ENCODE peak calls at places on chromosome 7, in five cellular contexts. F, C, Q, N and K are unnamed samples.

GRCh38 chr7:94654764-94655561 is 970 bp downstream of the SGCE start:
- DNase-seq in F (no peak), C (peak; percentile 71), Q (no peak), N (peak; percentile 29), K (peak; percentile 72)

GRCh38 chr7:27933691-27934565 is 194.0 kb downstream of the TAX1BP1 start:
- DNase-seq in F (no peak), C (no peak), Q (no peak), N (no peak), K (no peak)

GRCh38 chr7:113304104-113304503 is 185.8 kb upstream of the SMIM30 start:
- DNase-seq in F (no peak), C (no peak), Q (no peak), N (no peak), K (no peak)

GRCh38 chr7:112938895-112939588 is 147.6 kb downstream of the GPR85 start:
- DNase-seq in F (peak; percentile 69), C (peak; percentile 59), Q (no peak), N (peak; percentile 23), K (peak; percentile 67)

GRCh38 chr7:17313175-17313574 is 14.7 kb downstream of the AHR start:
- DNase-seq in F (no peak), C (no peak), Q (no peak), N (no peak), K (no peak)

GRCh38 chr7:33998487-33998886 is 93.1 kb downstream of the BMPER start:
- DNase-seq in F (no peak), C (peak; percentile 84), Q (no peak), N (no peak), K (no peak)

GRCh38 chr7:31744294-31744874 is 57.4 kb downstream of the PPP1R17 start:
- DNase-seq in F (peak; percentile 65), C (peak; percentile 59), Q (no peak), N (peak; percentile 52), K (peak; percentile 76)

GRCh38 chr7:45122975-45123860 is 11.7 kb upstream of the TBRG4 start:
- DNase-seq in F (no peak), C (peak; percentile 7), Q (no peak), N (no peak), K (no peak)

GRCh38 chr7:87003872-87004798 is 55.3 kb downstream of the ELAPOR2 start:
- DNase-seq in F (no peak), C (no peak), Q (no peak), N (no peak), K (no peak)

GRCh38 chr7:80907141-80907601 is 11.7 kb downstream of the SEMA3C start:
- DNase-seq in F (no peak), C (no peak), Q (no peak), N (no peak), K (no peak)

GRCh38 chr7:101058355-101058754 is 26.9 kb upstream of the TRIM56 start:
- DNase-seq in F (peak; percentile 77), C (peak; percentile 73), Q (no peak), N (peak; percentile 39), K (no peak)

GRCh38 chr7:48337012-48337621 is 165.9 kb downstream of the ABCA13 start:
- DNase-seq in F (no peak), C (no peak), Q (no peak), N (no peak), K (no peak)

GRCh38 chr7:141053626-141054025 is 20.2 kb upstream of the TMEM178B start:
- DNase-seq in F (no peak), C (no peak), Q (no peak), N (no peak), K (no peak)

GRCh38 chr7:146172112-146172511 is 55.5 kb downstream of the CNTNAP2 start:
- DNase-seq in F (no peak), C (no peak), Q (no peak), N (no peak), K (no peak)

GRCh38 chr7:46131916-46132795 is 211.1 kb upstream of the IGFBP3 start:
- DNase-seq in F (no peak), C (no peak), Q (no peak), N (no peak), K (no peak)
- H3K27ac ChIP-seq in F (no peak overlapping the region), C (no peak overlapping the region), Q (no peak overlapping the region), N (no peak overlapping the region), K (no peak overlapping the region)

DNA sequence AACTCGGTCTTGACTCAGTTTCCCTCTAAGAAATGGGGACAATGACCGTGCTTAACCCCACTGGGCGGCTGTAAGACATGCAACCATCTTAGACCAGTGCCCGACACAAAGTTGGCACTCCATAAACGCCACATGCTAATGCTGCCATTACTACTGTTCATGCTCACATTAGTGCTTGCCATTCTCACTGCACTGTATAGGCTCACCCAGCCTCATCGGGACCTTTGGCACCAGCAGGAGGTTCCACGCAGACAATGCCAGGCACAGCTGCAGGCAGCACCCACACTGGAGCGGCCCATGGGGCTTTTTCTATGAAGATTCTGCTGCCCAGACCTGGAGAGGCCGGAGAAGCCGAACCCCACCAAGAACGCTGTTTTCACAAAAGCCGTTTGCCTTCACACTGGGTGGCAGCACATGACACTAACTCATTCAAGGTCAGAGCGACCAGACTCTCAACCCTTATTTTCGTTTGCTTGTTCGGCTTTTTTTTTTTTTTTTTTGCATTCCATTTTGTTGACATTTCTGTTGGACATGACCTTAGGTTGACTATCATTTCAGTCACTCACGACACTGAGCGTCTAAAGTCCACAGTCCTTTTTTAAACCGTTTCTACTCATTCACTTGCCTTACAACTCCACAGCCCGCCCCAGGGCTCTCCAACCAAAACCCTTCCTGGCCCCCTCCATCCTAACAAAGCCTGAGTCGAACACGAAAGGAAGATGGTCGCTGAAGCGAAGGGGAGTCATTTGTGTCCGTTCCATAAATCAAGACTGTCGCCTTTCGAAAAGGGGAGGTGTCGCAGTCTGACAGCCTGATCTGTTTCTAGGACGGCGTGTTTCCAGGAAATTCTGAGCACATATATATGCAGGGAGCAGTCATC is 124.4 kb upstream of the RNF32 start:
- DNase-seq in F (no peak), C (no peak), Q (no peak), N (no peak), K (no peak)
- TF ChIP-seq POLR2A in F (no peak), C (no peak), Q (no peak), N (no peak), K (no peak)

GRCh38 chr7:50125766-50126165 is 32.7 kb upstream of the ZPBP start:
- DNase-seq in F (no peak), C (no peak), Q (no peak), N (no peak), K (no peak)
- H3K27ac ChIP-seq in F (no peak overlapping the region), C (no peak overlapping the region), Q (no peak overlapping the region), N (no peak overlapping the region), K (no peak overlapping the region)

DNA sequence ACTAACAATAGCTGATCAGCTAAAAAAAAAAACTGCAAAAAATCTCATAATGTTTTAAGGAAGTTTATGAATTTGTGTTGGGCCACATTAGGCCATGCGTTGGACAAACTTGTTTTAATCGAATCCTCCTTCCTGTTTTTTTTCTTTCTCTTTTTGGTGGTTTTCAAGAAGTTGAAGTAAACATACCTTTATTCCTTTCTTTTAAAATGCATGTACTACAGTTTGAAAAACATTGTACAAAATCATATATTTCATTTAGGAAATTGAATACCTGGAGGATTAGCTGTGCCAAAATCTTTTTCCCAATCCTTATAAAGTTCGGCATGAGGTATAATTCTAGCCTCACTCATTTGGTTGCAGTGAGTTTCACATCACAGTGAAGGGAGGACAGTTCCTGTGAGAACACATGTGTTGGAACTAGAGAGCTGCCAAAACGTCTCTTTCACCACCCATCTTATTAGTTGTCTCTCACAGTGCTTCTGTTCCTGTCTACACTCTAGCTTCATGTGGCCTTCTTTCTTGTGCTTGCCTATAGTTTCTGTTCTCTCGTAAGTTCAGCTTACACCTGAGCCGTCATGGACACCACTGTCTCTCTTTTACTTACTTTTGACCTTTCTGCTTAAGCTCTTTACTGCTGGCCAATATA is 37.7 kb downstream of the ZNRF2 start:
- DNase-seq in F (no peak), C (no peak), Q (no peak), N (peak; percentile 53), K (no peak)
- TF ChIP-seq POLR2A in F (no peak), C (no peak), Q (no peak), N (peak; percentile 6), K (no peak)

DNA sequence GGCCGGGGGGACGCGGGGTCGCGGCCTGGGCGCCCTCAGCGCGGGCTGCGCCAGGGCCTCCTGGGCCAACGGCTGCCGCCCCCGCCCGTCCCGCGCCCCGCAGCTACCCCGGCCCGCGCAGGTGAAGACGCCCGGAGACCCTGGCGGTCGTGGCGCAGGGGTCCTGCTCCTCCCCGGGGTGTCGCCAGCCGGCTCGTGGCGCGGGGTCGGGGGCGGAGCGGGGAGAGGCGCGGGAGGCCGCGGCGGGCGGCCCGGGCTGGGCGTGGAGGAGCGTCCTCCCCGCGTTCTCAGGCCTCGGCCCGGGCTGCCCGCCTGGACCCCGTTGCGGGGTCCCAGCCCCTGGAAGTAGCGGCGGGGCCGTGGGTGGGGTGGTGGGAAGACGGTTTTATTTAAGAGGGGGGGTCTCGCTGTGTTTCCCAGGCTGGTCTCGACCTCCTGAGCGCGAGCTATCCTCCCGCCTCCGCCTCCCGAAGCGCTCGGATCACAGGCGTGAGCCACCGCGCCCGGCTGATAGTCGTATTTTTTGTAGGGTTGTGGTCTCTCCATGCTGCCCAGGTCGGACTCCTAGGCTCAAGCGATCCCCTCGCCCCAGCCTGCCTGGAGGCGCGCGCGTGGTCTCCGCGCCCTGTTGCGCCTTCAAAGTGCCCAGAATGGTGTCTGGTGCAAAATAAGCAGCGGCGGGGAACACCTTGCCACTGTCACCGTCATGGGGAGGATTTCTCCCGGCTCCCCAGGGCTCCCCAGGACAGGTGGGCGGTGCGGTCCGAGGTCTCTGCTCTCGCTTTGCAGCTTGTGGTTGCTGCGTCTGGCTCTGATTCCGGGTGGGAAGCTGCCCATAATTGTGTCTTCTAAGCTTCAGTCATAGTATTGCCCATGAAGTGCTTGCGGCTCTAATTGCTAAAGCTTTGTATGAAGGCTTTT is 15.3 kb upstream of the SUN1 start:
- DNase-seq in F (peak; percentile 7), C (peak; percentile 65), Q (no peak), N (no peak), K (peak; percentile 69)
- H3K27ac ChIP-seq in F (peak overlapping the region; percentile 66), C (peak overlapping the region; percentile 67), Q (peak overlapping the region; percentile 94), N (peak overlapping the region; percentile 97), K (peak overlapping the region; percentile 88)

DNA sequence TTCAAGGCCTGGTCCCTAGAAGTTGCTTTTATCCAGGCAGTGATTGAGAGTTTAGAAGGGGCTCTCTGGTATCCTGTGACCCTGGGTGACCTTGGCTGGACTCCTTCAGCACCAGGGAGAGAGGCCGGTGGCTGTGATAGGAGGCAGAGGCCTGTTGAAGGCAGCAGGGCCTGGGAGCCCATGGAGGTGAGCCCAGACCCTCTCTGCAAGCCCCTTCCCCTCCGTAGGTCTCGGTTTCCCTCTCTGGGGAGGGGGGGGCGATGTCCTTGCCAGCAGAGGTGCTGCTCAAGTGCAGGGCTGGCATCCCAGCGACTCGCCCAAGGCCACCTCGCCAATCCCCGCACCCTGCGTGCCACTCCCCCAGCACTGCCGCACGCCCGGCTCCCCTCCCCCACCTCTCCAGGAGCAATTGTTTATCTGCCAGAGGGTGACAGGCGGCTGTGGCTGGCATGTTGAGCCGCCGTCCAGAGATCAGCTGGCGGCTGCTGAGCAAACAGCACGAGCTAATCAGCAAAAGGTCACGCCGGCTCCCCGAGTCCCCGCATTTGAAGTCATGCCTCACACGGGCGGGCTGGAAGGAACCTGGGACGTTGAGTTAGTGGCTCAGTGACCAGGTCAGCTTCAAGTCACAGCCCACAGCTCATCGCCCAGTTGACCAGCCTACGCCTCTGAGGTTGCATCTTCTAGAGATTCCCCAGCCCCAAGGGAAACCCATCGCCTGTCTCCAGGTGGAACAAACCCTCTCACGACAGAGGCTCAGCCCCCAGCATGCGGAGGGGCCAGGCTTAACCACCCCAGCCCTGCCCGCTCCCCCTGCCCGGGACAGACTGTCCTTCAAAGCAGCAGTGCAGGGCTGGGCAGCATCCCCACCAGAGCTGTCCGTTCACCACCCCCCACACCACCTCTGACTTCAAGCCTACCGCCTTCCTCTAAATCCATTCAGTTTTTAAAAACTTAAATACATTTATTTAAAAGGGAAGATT is 43.7 kb downstream of the ELFN1 start:
- DNase-seq in F (peak; percentile 76), C (no peak), Q (no peak), N (no peak), K (no peak)
- TF ChIP-seq POLR2A in F (no peak), C (no peak), Q (no peak), N (no peak), K (no peak)